ENCODE peak calls at places on chromosomes 3 and 15, in six cellular contexts. One of them, this sample, is unnamed.

GRCh38 chr3:156898296-156898880 is 72.2 kb downstream of the LEKR1 start:
- DNase-seq in upper lobe of right lung: no peak
- DNase-seq in fibroblast of lung: peak; percentile 38
- DNase-seq in ovary: no peak
- DNase-seq in heart right ventricle: no peak
- DNase-seq in IMR-90: no peak
- DNase-seq in this sample: no peak

GRCh38 chr15:71596672-71597071 is 213.7 kb upstream of the NR2E3 start:
- DNase-seq in IMR-90: peak; percentile 23
- DNase-seq in upper lobe of right lung: no peak
- DNase-seq in heart right ventricle: peak; percentile 37
- DNase-seq in fibroblast of lung: peak; percentile 56
- DNase-seq in ovary: peak; percentile 37
- DNase-seq in this sample: peak; percentile 47

GRCh38 chr15:68464451-68465090 is 32.6 kb upstream of the ITGA11 start:
- DNase-seq in IMR-90: peak; percentile 35
- DNase-seq in heart right ventricle: no peak
- DNase-seq in ovary: no peak
- DNase-seq in fibroblast of lung: peak; percentile 67
- DNase-seq in upper lobe of right lung: no peak
- DNase-seq in this sample: no peak

GRCh38 chr3:152865675-152866074 is 30.7 kb downstream of the P2RY1 start:
- DNase-seq in upper lobe of right lung: no peak
- DNase-seq in heart right ventricle: no peak
- DNase-seq in IMR-90: no peak
- DNase-seq in ovary: no peak
- DNase-seq in fibroblast of lung: no peak
- DNase-seq in this sample: no peak

GRCh38 chr15:62752687-62753517 is 289.6 kb upstream of the TPM1 start:
- DNase-seq in heart right ventricle: no peak
- DNase-seq in fibroblast of lung: peak; percentile 49
- DNase-seq in upper lobe of right lung: no peak
- DNase-seq in IMR-90: peak; percentile 54
- DNase-seq in ovary: no peak
- DNase-seq in this sample: no peak

GRCh38 chr3:16441306-16441898 is 72.1 kb downstream of the RFTN1 start:
- DNase-seq in ovary: no peak
- DNase-seq in heart right ventricle: no peak
- DNase-seq in IMR-90: peak; percentile 68
- DNase-seq in fibroblast of lung: peak; percentile 38
- DNase-seq in upper lobe of right lung: no peak
- DNase-seq in this sample: no peak

GRCh38 chr3:155991291-155991690 is 120.8 kb downstream of the GMPS start:
- DNase-seq in upper lobe of right lung: no peak
- DNase-seq in heart right ventricle: no peak
- DNase-seq in IMR-90: no peak
- DNase-seq in fibroblast of lung: no peak
- DNase-seq in ovary: no peak
- DNase-seq in this sample: peak; percentile 23

GRCh38 chr3:150078983-150079739 is 108.5 kb upstream of the PFN2 start:
- DNase-seq in heart right ventricle: no peak
- DNase-seq in fibroblast of lung: peak; percentile 98
- DNase-seq in upper lobe of right lung: no peak
- DNase-seq in IMR-90: peak; percentile 95
- DNase-seq in ovary: no peak
- DNase-seq in this sample: peak; percentile 56

GRCh38 chr3:107370902-107371301 is 6.3 kb upstream of the CCDC54 start:
- DNase-seq in upper lobe of right lung: no peak
- DNase-seq in ovary: no peak
- DNase-seq in heart right ventricle: no peak
- DNase-seq in fibroblast of lung: no peak
- DNase-seq in IMR-90: no peak
- DNase-seq in this sample: no peak

GRCh38 chr3:38348903-38349302 is 2.3 kb downstream of the XYLB start:
- DNase-seq in ovary: no peak
- DNase-seq in upper lobe of right lung: no peak
- DNase-seq in fibroblast of lung: peak; percentile 43
- DNase-seq in heart right ventricle: no peak
- DNase-seq in IMR-90: peak; percentile 57
- DNase-seq in this sample: no peak

GRCh38 chr3:150760431-150761200 is 2.4 kb downstream of the SIAH2 start:
- DNase-seq in IMR-90: no peak
- DNase-seq in fibroblast of lung: no peak
- DNase-seq in ovary: no peak
- DNase-seq in upper lobe of right lung: no peak
- DNase-seq in heart right ventricle: no peak
- DNase-seq in this sample: no peak

GRCh38 chr15:96612917-96613316 is 282.4 kb downstream of the NR2F2 start:
- DNase-seq in fibroblast of lung: no peak
- DNase-seq in heart right ventricle: no peak
- DNase-seq in upper lobe of right lung: no peak
- DNase-seq in ovary: no peak
- DNase-seq in IMR-90: no peak
- DNase-seq in this sample: no peak

GRCh38 chr15:43249699-43250203 is 17.0 kb downstream of the TGM5 start:
- DNase-seq in heart right ventricle: no peak
- DNase-seq in IMR-90: peak; percentile 76
- DNase-seq in upper lobe of right lung: no peak
- DNase-seq in ovary: no peak
- DNase-seq in fibroblast of lung: peak; percentile 97
- DNase-seq in this sample: no peak

GRCh38 chr15:96353931-96354730 is 23.6 kb downstream of the NR2F2 start:
- DNase-seq in upper lobe of right lung: no peak
- DNase-seq in IMR-90: peak; percentile 60
- DNase-seq in ovary: peak; percentile 88
- DNase-seq in heart right ventricle: peak; percentile 72
- DNase-seq in fibroblast of lung: peak; percentile 67
- DNase-seq in this sample: peak; percentile 85

GRCh38 chr3:184874709-184875644 is 63.0 kb downstream of the VPS8 start:
- DNase-seq in IMR-90: peak; percentile 32
- DNase-seq in fibroblast of lung: peak; percentile 19
- DNase-seq in ovary: no peak
- DNase-seq in heart right ventricle: no peak
- DNase-seq in upper lobe of right lung: no peak
- DNase-seq in this sample: no peak

GRCh38 chr3:170953229-170953628 is 44.8 kb upstream of the EIF5A2 start:
- DNase-seq in IMR-90: no peak
- DNase-seq in fibroblast of lung: no peak
- DNase-seq in upper lobe of right lung: no peak
- DNase-seq in ovary: no peak
- DNase-seq in heart right ventricle: no peak
- DNase-seq in this sample: no peak

GRCh38 chr3:169300436-169300835 is 363.1 kb downstream of the MECOM start:
- DNase-seq in upper lobe of right lung: no peak
- DNase-seq in ovary: no peak
- DNase-seq in heart right ventricle: no peak
- DNase-seq in fibroblast of lung: no peak
- DNase-seq in IMR-90: no peak
- DNase-seq in this sample: no peak

GRCh38 chr3:140695361-140696061 is 17.6 kb downstream of the TRIM42 start:
- DNase-seq in IMR-90: no peak
- DNase-seq in upper lobe of right lung: no peak
- DNase-seq in heart right ventricle: no peak
- DNase-seq in ovary: no peak
- DNase-seq in fibroblast of lung: no peak
- DNase-seq in this sample: no peak

GRCh38 chr3:108099203-108099602 is 8.4 kb upstream of the CD47 start:
- DNase-seq in upper lobe of right lung: no peak
- DNase-seq in fibroblast of lung: peak; percentile 15
- DNase-seq in heart right ventricle: no peak
- DNase-seq in ovary: no peak
- DNase-seq in IMR-90: peak; percentile 50
- DNase-seq in this sample: no peak

GRCh38 chr15:91067026-91067425 is 33.0 kb upstream of the SV2B start:
- DNase-seq in heart right ventricle: no peak
- DNase-seq in ovary: no peak
- DNase-seq in IMR-90: peak; percentile 10
- DNase-seq in fibroblast of lung: peak; percentile 3
- DNase-seq in upper lobe of right lung: no peak
- DNase-seq in this sample: no peak

GRCh38 chr15:88992216-88992615 is 79.0 kb upstream of the MFGE8 start:
- DNase-seq in IMR-90: peak; percentile 34
- DNase-seq in upper lobe of right lung: no peak
- DNase-seq in fibroblast of lung: peak; percentile 36
- DNase-seq in heart right ventricle: no peak
- DNase-seq in ovary: no peak
- DNase-seq in this sample: no peak

GRCh38 chr15:48285329-48286214 is 45.7 kb upstream of the DUT start:
- DNase-seq in ovary: peak; percentile 23
- DNase-seq in fibroblast of lung: peak; percentile 80
- DNase-seq in heart right ventricle: no peak
- DNase-seq in upper lobe of right lung: no peak
- DNase-seq in IMR-90: peak; percentile 92
- DNase-seq in this sample: peak; percentile 17

DNA sequence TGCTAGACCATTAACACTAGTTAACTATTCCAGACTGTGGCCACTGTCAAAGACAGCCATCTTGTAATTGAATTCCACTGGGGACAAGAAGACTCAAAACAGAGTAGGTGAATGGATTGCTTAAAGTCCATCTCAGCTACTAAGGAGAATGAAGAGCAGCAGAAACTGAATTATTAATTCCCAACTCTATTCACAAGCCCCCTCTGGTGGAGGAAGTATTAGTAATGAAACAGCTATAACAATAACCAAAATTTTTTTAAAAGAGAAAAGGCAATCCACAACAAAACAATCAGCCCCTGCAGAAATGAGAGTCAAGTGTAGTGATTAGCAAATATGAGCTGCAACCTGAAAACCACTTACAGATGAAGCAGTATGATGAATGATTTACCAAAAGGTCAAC is 302.8 kb downstream of the FHIT start:
- DNase-seq in fibroblast of lung: peak; percentile 13
- DNase-seq in IMR-90: no peak
- DNase-seq in upper lobe of right lung: no peak
- DNase-seq in ovary: no peak
- DNase-seq in heart right ventricle: no peak
- DNase-seq in this sample: no peak
- TF ChIP-seq CTCF in fibroblast of lung: peak; percentile 38
- TF ChIP-seq CTCF in IMR-90: peak; percentile 39
- TF ChIP-seq CTCF in upper lobe of right lung: no peak
- TF ChIP-seq CTCF in ovary: no peak
- TF ChIP-seq CTCF in heart right ventricle: no peak
- TF ChIP-seq CTCF in this sample: no peak

DNA sequence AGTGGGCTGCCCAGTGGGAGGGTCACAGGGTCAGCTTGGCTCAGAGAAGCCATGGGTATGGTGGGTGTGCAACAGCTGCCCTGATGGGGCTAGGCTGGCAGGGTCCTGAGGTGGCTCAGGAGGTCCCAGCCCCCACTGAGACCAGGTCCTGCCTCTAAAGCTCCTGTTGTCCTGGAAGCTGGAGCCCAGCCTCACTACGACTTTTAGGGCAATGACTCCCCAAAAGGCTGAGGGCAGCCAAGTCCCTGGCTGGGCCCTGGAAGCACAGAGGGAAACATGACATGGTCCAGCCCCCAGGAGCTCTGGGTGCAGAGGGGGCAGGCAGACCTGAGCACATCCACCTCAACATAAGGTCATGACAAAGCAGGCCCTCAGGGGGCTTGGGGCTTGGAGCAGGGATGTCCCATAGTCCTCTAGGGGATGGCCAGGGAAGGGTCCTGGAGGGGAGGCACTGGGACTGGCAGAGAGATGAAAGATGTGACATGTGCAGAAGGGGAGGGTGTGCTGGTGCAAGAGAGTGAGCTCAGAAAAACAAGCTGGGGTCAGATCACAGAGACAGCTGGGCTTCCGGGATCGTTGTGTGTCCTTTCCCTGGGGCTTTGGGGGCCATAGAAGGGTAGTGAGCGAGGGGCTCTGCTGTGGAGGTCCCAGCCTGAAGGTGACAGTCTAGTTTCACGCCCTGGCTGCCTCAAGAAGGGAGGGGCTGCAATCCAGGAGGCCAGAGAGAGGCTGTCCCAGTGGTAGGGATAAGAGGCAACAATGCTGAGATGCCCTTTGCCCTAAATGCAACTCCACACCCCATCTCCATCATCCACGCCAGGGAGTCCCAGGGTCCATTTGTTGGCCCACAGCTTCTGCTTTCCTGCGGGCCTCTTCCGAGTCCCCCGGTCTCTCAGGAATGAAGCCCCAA is 639 bp upstream of the ITIH3 start:
- DNase-seq in heart right ventricle: no peak
- DNase-seq in fibroblast of lung: no peak
- DNase-seq in ovary: no peak
- DNase-seq in upper lobe of right lung: no peak
- DNase-seq in IMR-90: no peak
- DNase-seq in this sample: no peak
- H3K4me3 ChIP-seq in heart right ventricle: no peak overlapping the region
- H3K4me3 ChIP-seq in fibroblast of lung: no peak overlapping the region
- H3K4me3 ChIP-seq in ovary: no peak overlapping the region
- H3K4me3 ChIP-seq in upper lobe of right lung: no peak overlapping the region
- H3K4me3 ChIP-seq in IMR-90: no peak overlapping the region
- H3K4me3 ChIP-seq in this sample: no peak overlapping the region

GRCh38 chr3:134331811-134332199 is 42.4 kb downstream of the AMOTL2 start:
- DNase-seq in ovary: no peak
- DNase-seq in heart right ventricle: no peak
- DNase-seq in fibroblast of lung: no peak
- DNase-seq in upper lobe of right lung: no peak
- DNase-seq in IMR-90: no peak
- DNase-seq in this sample: no peak
- H3K27ac ChIP-seq in ovary: no peak overlapping the region
- H3K27ac ChIP-seq in heart right ventricle: no peak overlapping the region
- H3K27ac ChIP-seq in fibroblast of lung: peak overlapping the region; percentile 30
- H3K27ac ChIP-seq in upper lobe of right lung: peak overlapping the region; percentile 76
- H3K27ac ChIP-seq in IMR-90: peak overlapping the region; percentile 89
- H3K27ac ChIP-seq in this sample: peak overlapping the region; percentile 51

GRCh38 chr3:136734382-136735070 is 17.7 kb downstream of the STAG1 start:
- DNase-seq in upper lobe of right lung: no peak
- DNase-seq in IMR-90: no peak
- DNase-seq in ovary: no peak
- DNase-seq in fibroblast of lung: no peak
- DNase-seq in heart right ventricle: no peak
- DNase-seq in this sample: no peak
- TF ChIP-seq CTCF in upper lobe of right lung: no peak
- TF ChIP-seq CTCF in IMR-90: no peak
- TF ChIP-seq CTCF in ovary: no peak
- TF ChIP-seq CTCF in fibroblast of lung: peak; percentile 5
- TF ChIP-seq CTCF in heart right ventricle: no peak
- TF ChIP-seq CTCF in this sample: no peak

GRCh38 chr3:116886202-116886893 is 176.8 kb downstream of the TUSC7 start:
- DNase-seq in ovary: no peak
- DNase-seq in upper lobe of right lung: no peak
- DNase-seq in heart right ventricle: no peak
- DNase-seq in IMR-90: no peak
- DNase-seq in fibroblast of lung: no peak
- DNase-seq in this sample: no peak
- H3K4me3 ChIP-seq in ovary: no peak overlapping the region
- H3K4me3 ChIP-seq in upper lobe of right lung: no peak overlapping the region
- H3K4me3 ChIP-seq in heart right ventricle: no peak overlapping the region
- H3K4me3 ChIP-seq in IMR-90: no peak overlapping the region
- H3K4me3 ChIP-seq in fibroblast of lung: no peak overlapping the region
- H3K4me3 ChIP-seq in this sample: no peak overlapping the region

This sample was measured in uterus.